ENCODE peak calls at places on chromosomes 5 and 9, in seven cellular contexts. Y, S, L, M, V, K and Z are unnamed samples. For H3K4me1, the result is how much of the 10 kb centered on the place peaks cover.

GRCh38 chr5:132182366-132183040 is 45.1 kb downstream of the P4HA2 start:
- DNase-seq in Y (no peak), S (no peak), L (no peak), M (no peak), V (no peak), K (no peak), Z (no peak)

GRCh38 chr9:91359734-91360470 is 1.8 kb downstream of the AUH start:
- DNase-seq in Y (no peak), S (no peak), L (no peak), M (no peak), V (no peak), K (no peak), Z (no peak)

GRCh38 chr5:150464554-150465012 is 15.0 kb upstream of the RPS14 start:
- DNase-seq in Y (no peak), S (no peak), L (no peak), M (no peak), V (no peak), K (no peak), Z (no peak)

GRCh38 chr9:4905135-4905490 is 80.0 kb upstream of the JAK2 start:
- DNase-seq in Y (no peak), S (no peak), L (no peak), M (no peak), V (no peak), K (no peak), Z (no peak)

GRCh38 chr5:54825005-54825404 is 160.4 kb downstream of the ESM1 start:
- DNase-seq in Y (no peak), S (no peak), L (no peak), M (no peak), V (peak), K (no peak), Z (no peak)

GRCh38 chr5:115542076-115542475 is 2.5 kb downstream of the FEM1C start:
- DNase-seq in Y (no peak), S (no peak), L (no peak), M (no peak), V (peak), K (no peak), Z (no peak)

GRCh38 chr9:34492051-34492450 is 30.7 kb downstream of the ENHO start:
- DNase-seq in Y (peak), S (no peak), L (no peak), M (no peak), V (no peak), K (no peak), Z (no peak)

GRCh38 chr5:72425995-72426394 is 81.2 kb downstream of the ZNF366 start:
- DNase-seq in Y (no peak), S (no peak), L (no peak), M (no peak), V (no peak), K (no peak), Z (no peak)

GRCh38 chr5:37786855-37787254 is 53.0 kb downstream of the GDNF start:
- DNase-seq in Y (no peak), S (no peak), L (no peak), M (no peak), V (peak), K (no peak), Z (no peak)

GRCh38 chr5:79774171-79774854 is 84.7 kb downstream of the CMYA5 start:
- DNase-seq in Y (peak), S (no peak), L (no peak), M (no peak), V (peak), K (no peak), Z (no peak)

GRCh38 chr5:119417891-119418781 is 34.2 kb upstream of the HSD17B4 start:
- DNase-seq in Y (no peak), S (no peak), L (no peak), M (no peak), V (peak), K (no peak), Z (no peak)

GRCh38 chr9:103242025-103242424 is 246.9 kb downstream of the CYLC2 start:
- DNase-seq in Y (no peak), S (no peak), L (no peak), M (no peak), V (no peak), K (no peak), Z (no peak)

GRCh38 chr9:85262333-85262732 is 479.4 kb downstream of the AGTPBP1 start:
- DNase-seq in Y (no peak), S (no peak), L (no peak), M (no peak), V (no peak), K (no peak), Z (no peak)

GRCh38 chr5:77641397-77641943 is 3.0 kb upstream of the OTP start:
- DNase-seq in Y (no peak), S (no peak), L (no peak), M (no peak), V (no peak), K (no peak), Z (no peak)

GRCh38 chr5:56164371-56164770 is 68.8 kb downstream of the ANKRD55 start:
- DNase-seq in Y (no peak), S (no peak), L (no peak), M (no peak), V (no peak), K (no peak), Z (no peak)

GRCh38 chr9:137302176-137303030 is at the start of gene NRARP:
- DNase-seq in Y (peak), S (peak), L (peak), M (peak), V (peak), K (peak), Z (peak)

GRCh38 chr5:33299621-33300208 is 141.1 kb upstream of the TARS1 start:
- DNase-seq in Y (peak), S (no peak), L (peak), M (no peak), V (peak), K (peak), Z (no peak)

GRCh38 chr5:36901856-36902255 is 25.3 kb downstream of the NIPBL start:
- DNase-seq in Y (no peak), S (no peak), L (no peak), M (no peak), V (no peak), K (no peak), Z (no peak)

GRCh38 chr5:99275128-99275527 is 346.3 kb upstream of the CHD1 start:
- DNase-seq in Y (no peak), S (no peak), L (no peak), M (no peak), V (no peak), K (no peak), Z (no peak)

GRCh38 chr9:16413509-16414016 is 456.9 kb downstream of the BNC2 start:
- DNase-seq in Y (no peak), S (no peak), L (no peak), M (no peak), V (peak), K (no peak), Z (no peak)

GRCh38 chr9:114694719-114695269 is 12.8 kb upstream of the TEX48 start:
- DNase-seq in Y (no peak), S (no peak), L (peak), M (no peak), V (peak), K (no peak), Z (no peak)

GRCh38 chr5:52892242-52892878 is 96.8 kb upstream of the ITGA2 start:
- DNase-seq in Y (no peak), S (no peak), L (no peak), M (no peak), V (no peak), K (no peak), Z (no peak)

GRCh38 chr9:127707766-127708165 is 978 bp downstream of the CFAP157 start:
- DNase-seq in Y (peak), S (no peak), L (peak), M (no peak), V (no peak), K (no peak), Z (no peak)
- TF ChIP-seq CTCF in Y (peak), S (peak), L (peak), M (no peak), V (no peak), K (no peak), Z (no peak)

GRCh38 chr5:173413476-173413982 is 85.3 kb upstream of the STC2 start:
- DNase-seq in Y (no peak), S (no peak), L (no peak), M (no peak), V (no peak), K (no peak), Z (no peak)

GRCh38 chr5:173410459-173411233 is 82.4 kb upstream of the STC2 start:
- DNase-seq in Y (no peak), S (no peak), L (no peak), M (no peak), V (no peak), K (no peak), Z (no peak)

GRCh38 chr5:173412151-173412550 is 83.9 kb upstream of the STC2 start:
- DNase-seq in Y (no peak), S (no peak), L (no peak), M (no peak), V (no peak), K (no peak), Z (no peak)

GRCh38 chr5:173412566-173412965 is 84.4 kb upstream of the STC2 start:
- DNase-seq in Y (no peak), S (no peak), L (no peak), M (no peak), V (peak), K (no peak), Z (peak)

GRCh38 chr5:173408946-173409345 is 80.7 kb upstream of the STC2 start:
- DNase-seq in Y (no peak), S (no peak), L (no peak), M (no peak), V (peak), K (no peak), Z (no peak)
- H3K4me1 ChIP-seq in Y (under half), S (under half), L (under half), M (under half), V (under half), K (under half), Z (under half)

GRCh38 chr5:89998505-89998904 is 411.1 kb downstream of the CETN3 start:
- DNase-seq in Y (no peak), S (no peak), L (no peak), M (no peak), V (no peak), K (no peak), Z (no peak)

GRCh38 chr5:89996892-89997291 is 412.7 kb downstream of the CETN3 start:
- DNase-seq in Y (no peak), S (no peak), L (no peak), M (no peak), V (no peak), K (no peak), Z (no peak)

GRCh38 chr5:90000351-90000750 is 409.2 kb downstream of the CETN3 start:
- DNase-seq in Y (peak), S (no peak), L (peak), M (no peak), V (no peak), K (no peak), Z (no peak)
- TF ChIP-seq CTCF in Y (peak), S (no peak), L (no peak), M (no peak), V (no peak), K (no peak), Z (no peak)

GRCh38 chr5:142221091-142221860 is 103.5 kb downstream of the SPRY4 start:
- DNase-seq in Y (no peak), S (no peak), L (no peak), M (no peak), V (peak), K (no peak), Z (no peak)
- H3K4me1 ChIP-seq in Y (under half), S (under half), L (under half), M (under half), V (under half), K (under half), Z (under half)

GRCh38 chr5:173274771-173275170 is 39.8 kb upstream of the NKX2-5 start:
- DNase-seq in Y (no peak), S (no peak), L (no peak), M (no peak), V (no peak), K (no peak), Z (no peak)

GRCh38 chr5:173263566-173263965 is 28.6 kb upstream of the NKX2-5 start:
- DNase-seq in Y (no peak), S (no peak), L (no peak), M (no peak), V (no peak), K (no peak), Z (no peak)

GRCh38 chr5:173265433-173265832 is 30.4 kb upstream of the NKX2-5 start:
- DNase-seq in Y (no peak), S (no peak), L (no peak), M (no peak), V (no peak), K (no peak), Z (no peak)

GRCh38 chr5:173271371-173271770 is 36.4 kb upstream of the NKX2-5 start:
- DNase-seq in Y (no peak), S (no peak), L (no peak), M (no peak), V (no peak), K (no peak), Z (no peak)

DNA sequence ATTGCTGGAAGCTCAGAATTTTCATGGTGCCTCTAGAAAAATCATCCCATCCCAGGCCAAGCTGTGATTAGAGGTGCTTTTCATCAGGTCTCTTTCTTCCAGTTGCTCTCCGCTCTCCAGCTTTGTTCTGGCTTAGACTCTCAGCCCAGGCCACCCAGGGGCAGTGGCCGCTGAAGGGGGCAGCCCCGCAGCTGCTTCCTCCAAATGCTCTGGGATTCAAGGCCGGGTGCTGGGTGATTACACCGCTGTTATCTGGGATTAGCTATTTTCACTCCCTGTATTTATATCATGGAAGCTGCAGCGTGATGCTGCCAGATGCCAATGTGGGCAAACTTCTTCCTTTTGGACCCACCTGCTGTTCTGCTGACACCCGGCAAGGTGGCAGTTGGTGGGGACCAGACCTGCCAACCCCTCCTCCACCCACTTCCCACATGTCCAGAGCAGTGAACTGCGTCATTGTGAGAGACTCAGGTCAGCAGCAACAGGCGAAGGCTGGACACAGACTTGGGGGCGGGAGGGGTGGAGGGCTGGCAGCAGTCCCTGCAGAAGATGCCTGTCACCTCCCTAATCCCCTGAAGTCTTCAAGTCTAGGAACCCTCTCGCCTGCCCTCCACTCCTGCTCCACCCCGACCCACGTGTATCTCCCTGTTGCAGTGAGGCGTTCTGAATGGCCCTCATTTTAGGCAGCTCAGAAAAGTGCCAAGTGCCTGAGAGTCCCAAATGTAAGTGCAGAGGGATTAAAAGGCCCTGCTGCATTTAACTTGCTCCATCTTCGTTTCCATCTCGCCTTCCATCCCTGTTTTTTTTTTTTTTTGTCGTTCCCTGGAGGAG is 34.0 kb upstream of the NKX2-5 start:
- DNase-seq in Y (no peak), S (no peak), L (no peak), M (no peak), V (no peak), K (no peak), Z (no peak)
- TF ChIP-seq CTCF in Y (no peak), S (no peak), L (no peak), M (no peak), V (no peak), K (no peak), Z (no peak)

GRCh38 chr5:109855056-109855455 is 165.3 kb downstream of the MAN2A1 start:
- DNase-seq in Y (no peak), S (no peak), L (no peak), M (no peak), V (no peak), K (no peak), Z (no peak)
- H3K4me1 ChIP-seq in Y (under half), S (under half), L (half or more), M (under half), V (under half), K (under half), Z (under half)

GRCh38 chr5:172052454-172053236 is 46.2 kb upstream of the FBXW11 start:
- DNase-seq in Y (no peak), S (no peak), L (no peak), M (no peak), V (peak), K (no peak), Z (no peak)
- TF ChIP-seq CTCF in Y (no peak), S (no peak), L (no peak), M (no peak), V (peak), K (no peak), Z (no peak)

DNA sequence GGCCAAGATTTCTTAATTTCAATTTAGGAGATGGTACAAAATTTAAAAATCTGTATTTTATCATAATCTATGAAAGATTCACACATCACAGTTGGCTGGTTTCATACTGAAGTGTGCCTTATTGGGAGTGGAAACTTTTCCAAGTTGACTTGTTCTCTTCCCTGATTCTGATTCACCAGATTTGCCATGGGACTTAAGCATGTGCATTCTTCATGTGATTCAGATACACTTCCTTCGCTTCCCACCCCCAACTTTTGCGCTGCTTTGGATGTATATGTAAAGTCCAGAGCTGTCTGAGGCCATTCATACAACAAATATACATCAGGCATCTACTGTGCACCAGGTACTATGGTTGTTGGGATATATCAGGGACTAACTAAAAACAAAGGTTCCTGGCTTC is 34.4 kb downstream of the CPEB4 start:
- DNase-seq in Y (no peak), S (no peak), L (no peak), M (no peak), V (peak), K (no peak), Z (no peak)
- H3K4me1 ChIP-seq in Y (half or more), S (under half), L (half or more), M (under half), V (under half), K (under half), Z (half or more)